ENCODE peak calls at places on chromosome 3, in nine cellular contexts. One of them, this sample, is unnamed.

GRCh38 chr3:129019266-129019665 is 18.2 kb downstream of the EFCC1 start:
- DNase-seq in stimulated activated naive CD8-positive, alpha-beta T cell treated with anti-CD3 and anti-CD28 coated beads, Interleukin-15, Interleukin-2, amounts not matched to agents 100 U/mL and 50 U/mL, for 24 hours: no peak
- DNase-seq in foreskin fibroblast: no peak
- DNase-seq in H54: no peak
- DNase-seq in NCI-H510A: no peak
- DNase-seq in left ventricle myocardium inferior: no peak
- DNase-seq in effector CD4-positive, alpha-beta T cell: no peak
- DNase-seq in stromal cell of bone marrow: no peak
- DNase-seq in COR-L47: no peak
- DNase-seq in this sample: no peak

GRCh38 chr3:151974067-151974466 is 100.6 kb downstream of the SUCNR1 start:
- DNase-seq in foreskin fibroblast: peak
- DNase-seq in stimulated activated naive CD8-positive, alpha-beta T cell treated with anti-CD3 and anti-CD28 coated beads, Interleukin-15, Interleukin-2, amounts not matched to agents 100 U/mL and 50 U/mL, for 24 hours: no peak
- DNase-seq in COR-L47: no peak
- DNase-seq in left ventricle myocardium inferior: no peak
- DNase-seq in effector CD4-positive, alpha-beta T cell: no peak
- DNase-seq in stromal cell of bone marrow: no peak
- DNase-seq in NCI-H510A: no peak
- DNase-seq in H54: no peak
- DNase-seq in this sample: no peak

GRCh38 chr3:42151596-42152145 is 60.5 kb downstream of the TRAK1 start:
- DNase-seq in H54: no peak
- DNase-seq in stromal cell of bone marrow: no peak
- DNase-seq in stimulated activated naive CD8-positive, alpha-beta T cell treated with anti-CD3 and anti-CD28 coated beads, Interleukin-15, Interleukin-2, amounts not matched to agents 100 U/mL and 50 U/mL, for 24 hours: no peak
- DNase-seq in COR-L47: no peak
- DNase-seq in left ventricle myocardium inferior: no peak
- DNase-seq in NCI-H510A: no peak
- DNase-seq in effector CD4-positive, alpha-beta T cell: no peak
- DNase-seq in foreskin fibroblast: no peak
- DNase-seq in this sample: no peak

GRCh38 chr3:191296041-191296541 is 33.1 kb upstream of the CCDC50 start:
- DNase-seq in H54: no peak
- DNase-seq in COR-L47: no peak
- DNase-seq in NCI-H510A: no peak
- DNase-seq in effector CD4-positive, alpha-beta T cell: no peak
- DNase-seq in foreskin fibroblast: no peak
- DNase-seq in left ventricle myocardium inferior: no peak
- DNase-seq in stimulated activated naive CD8-positive, alpha-beta T cell treated with anti-CD3 and anti-CD28 coated beads, Interleukin-15, Interleukin-2, amounts not matched to agents 100 U/mL and 50 U/mL, for 24 hours: no peak
- DNase-seq in stromal cell of bone marrow: no peak
- DNase-seq in this sample: no peak

GRCh38 chr3:70519913-70520659 is 207.6 kb upstream of the MDFIC2 start:
- DNase-seq in COR-L47: no peak
- DNase-seq in effector CD4-positive, alpha-beta T cell: no peak
- DNase-seq in stimulated activated naive CD8-positive, alpha-beta T cell treated with anti-CD3 and anti-CD28 coated beads, Interleukin-15, Interleukin-2, amounts not matched to agents 100 U/mL and 50 U/mL, for 24 hours: no peak
- DNase-seq in NCI-H510A: no peak
- DNase-seq in foreskin fibroblast: peak
- DNase-seq in left ventricle myocardium inferior: no peak
- DNase-seq in stromal cell of bone marrow: peak
- DNase-seq in H54: no peak
- DNase-seq in this sample: no peak

GRCh38 chr3:45885979-45886711 is at the start of gene CCR9:
- DNase-seq in NCI-H510A: no peak
- DNase-seq in COR-L47: no peak
- DNase-seq in left ventricle myocardium inferior: no peak
- DNase-seq in stromal cell of bone marrow: no peak
- DNase-seq in stimulated activated naive CD8-positive, alpha-beta T cell treated with anti-CD3 and anti-CD28 coated beads, Interleukin-15, Interleukin-2, amounts not matched to agents 100 U/mL and 50 U/mL, for 24 hours: no peak
- DNase-seq in foreskin fibroblast: no peak
- DNase-seq in H54: no peak
- DNase-seq in effector CD4-positive, alpha-beta T cell: no peak
- DNase-seq in this sample: no peak

GRCh38 chr3:115403791-115404190 is 219.5 kb upstream of the GAP43 start:
- DNase-seq in effector CD4-positive, alpha-beta T cell: no peak
- DNase-seq in left ventricle myocardium inferior: no peak
- DNase-seq in H54: no peak
- DNase-seq in COR-L47: no peak
- DNase-seq in NCI-H510A: no peak
- DNase-seq in stimulated activated naive CD8-positive, alpha-beta T cell treated with anti-CD3 and anti-CD28 coated beads, Interleukin-15, Interleukin-2, amounts not matched to agents 100 U/mL and 50 U/mL, for 24 hours: no peak
- DNase-seq in stromal cell of bone marrow: no peak
- DNase-seq in foreskin fibroblast: no peak
- DNase-seq in this sample: no peak

GRCh38 chr3:194930439-194931204 is 244.9 kb downstream of the FAM43A start:
- DNase-seq in foreskin fibroblast: peak
- DNase-seq in stromal cell of bone marrow: peak
- DNase-seq in stimulated activated naive CD8-positive, alpha-beta T cell treated with anti-CD3 and anti-CD28 coated beads, Interleukin-15, Interleukin-2, amounts not matched to agents 100 U/mL and 50 U/mL, for 24 hours: no peak
- DNase-seq in NCI-H510A: no peak
- DNase-seq in H54: peak
- DNase-seq in effector CD4-positive, alpha-beta T cell: no peak
- DNase-seq in left ventricle myocardium inferior: peak
- DNase-seq in COR-L47: no peak
- DNase-seq in this sample: no peak